ENCODE peak calls at places on chromosome 4, in five cellular contexts. Y is epithelial cell of esophagus, S is BE2C, T is GM12865, D is fibroblast of lung. G is an unnamed sample.

GRCh38 chr4:18440527-18441215 is 419.1 kb upstream of the LCORL start:
- DNase-seq in Y (no peak), T (no peak), D (no peak), S (no peak), G (no peak)

GRCh38 chr4:59223292-59223941 is 1976.7 kb upstream of the ADGRL3 start:
- DNase-seq in Y (no peak), S (no peak), D (no peak), T (no peak), G (no peak)

GRCh38 chr4:48141048-48141447 is 7.0 kb upstream of the TXK start:
- DNase-seq in Y (peak), T (peak), D (peak), S (no peak), G (no peak)

GRCh38 chr4:11743236-11743635 is 314.5 kb upstream of the HS3ST1 start:
- DNase-seq in Y (no peak), S (no peak), D (peak), T (no peak), G (no peak)

GRCh38 chr4:154332681-154333421 is 158.7 kb downstream of the DCHS2 start:
- DNase-seq in S (peak), D (peak), T (peak), Y (peak), G (no peak)

GRCh38 chr4:744212-744841 is 38.7 kb downstream of the PCGF3 start:
- DNase-seq in Y (no peak), T (no peak), D (no peak), S (no peak), G (no peak)

GRCh38 chr4:151672996-151673395 is 87.8 kb downstream of the GATB start:
- DNase-seq in Y (no peak), S (no peak), T (no peak), D (no peak), G (no peak)

GRCh38 chr4:129362685-129363274 is 266.8 kb downstream of the C4orf33 start:
- DNase-seq in S (peak), Y (peak), T (peak), D (peak), G (peak)

GRCh38 chr4:38856524-38857337 is at the start of gene TLR6:
- DNase-seq in D (peak), S (peak), T (peak), Y (peak), G (peak)

GRCh38 chr4:4841156-4841555 is 18.3 kb upstream of the MSX1 start:
- DNase-seq in S (no peak), Y (no peak), T (no peak), D (no peak), G (no peak)

GRCh38 chr4:30073001-30073710 is 647.0 kb upstream of the PCDH7 start:
- DNase-seq in T (no peak), D (no peak), Y (peak), S (no peak), G (no peak)

GRCh38 chr4:98430708-98431403 is 169.7 kb downstream of the RAP1GDS1 start:
- DNase-seq in Y (peak), D (peak), T (no peak), S (no peak), G (no peak)

GRCh38 chr4:109629775-109630174 is 69.7 kb downstream of the MCUB start:
- DNase-seq in Y (no peak), D (no peak), S (no peak), T (no peak), G (no peak)

GRCh38 chr4:87032884-87033533 is 98.2 kb downstream of the AFF1 start:
- DNase-seq in Y (peak), T (no peak), D (peak), S (no peak), G (no peak)

GRCh38 chr4:140764785-140765392 is 8.7 kb upstream of the TBC1D9 start:
- DNase-seq in Y (no peak), D (peak), T (peak), S (no peak), G (no peak)

GRCh38 chr4:153113838-153114105 is 90.5 kb upstream of the TRIM2 start:
- DNase-seq in D (no peak), T (no peak), Y (no peak), S (no peak), G (no peak)

GRCh38 chr4:110088670-110089069 is 109.7 kb downstream of the ELOVL6 start:
- DNase-seq in Y (peak), T (peak), D (peak), S (no peak), G (no peak)

GRCh38 chr4:37722000-37722638 is 35.9 kb upstream of the RELL1 start:
- DNase-seq in T (no peak), Y (no peak), D (no peak), S (no peak), G (no peak)

GRCh38 chr4:37392540-37393255 is 148.2 kb downstream of the NWD2 start:
- DNase-seq in D (peak), Y (peak), S (no peak), T (peak), G (no peak)

GRCh38 chr4:42151568-42152506 is 618 bp downstream of the BEND4 start:
- DNase-seq in T (peak), S (peak), D (no peak), Y (peak), G (peak)

GRCh38 chr4:104394409-104394813 is 100.3 kb downstream of the CXXC4 start:
- DNase-seq in S (peak), T (no peak), D (no peak), Y (no peak), G (no peak)

GRCh38 chr4:102663073-102663472 is 97.7 kb downstream of the MANBA start:
- DNase-seq in T (no peak), S (no peak), D (peak), Y (peak), G (no peak)

GRCh38 chr4:113278324-113278934 is 229.0 kb downstream of the ANK2 start:
- DNase-seq in T (peak), D (peak), S (peak), Y (peak), G (peak)

GRCh38 chr4:5747746-5748365 is 36.9 kb downstream of the EVC start:
- DNase-seq in S (no peak), T (no peak), Y (peak), D (peak), G (no peak)

GRCh38 chr4:41281038-41281634 is 24.4 kb downstream of the UCHL1 start:
- DNase-seq in D (peak), Y (peak), T (peak), S (peak), G (peak)

GRCh38 chr4:6938237-6938636 is 28.6 kb downstream of the TBC1D14 start:
- DNase-seq in S (no peak), T (no peak), Y (no peak), D (no peak), G (no peak)

GRCh38 chr4:6087669-6088068 is 69.4 kb upstream of the C4orf50 start:
- DNase-seq in T (peak), D (peak), S (peak), Y (peak), G (no peak)

GRCh38 chr4:158538911-158539310 is 17.2 kb downstream of the RXFP1 start:
- DNase-seq in T (no peak), D (no peak), S (no peak), Y (no peak), G (no peak)

GRCh38 chr4:176409627-176410026 is 89.9 kb downstream of the SPCS3 start:
- DNase-seq in Y (no peak), S (no peak), D (peak), T (no peak), G (no peak)

GRCh38 chr4:92303621-92304027 is at the start of gene GRID2:
- DNase-seq in Y (peak), S (peak), T (no peak), D (peak), G (peak)
- TF ChIP-seq CTCF in Y (no peak), S (no peak), T (no peak), D (peak), G (no peak)

GRCh38 chr4:88791274-88791673 is 93.6 kb upstream of the NAP1L5 start:
- DNase-seq in Y (peak), S (no peak), D (peak), T (peak), G (no peak)
- TF ChIP-seq CTCF in Y (peak), S (peak), D (peak), T (no peak), G (no peak)

GRCh38 chr4:84258905-84259830 is 239.9 kb downstream of the NKX6-1 start:
- DNase-seq in S (peak), T (peak), D (peak), Y (peak), G (no peak)
- TF ChIP-seq CTCF in S (peak), T (peak), D (peak), Y (peak), G (peak)

GRCh38 chr4:183758006-183758734 is 99.1 kb downstream of the TRAPPC11 start:
- DNase-seq in S (no peak), Y (no peak), D (no peak), T (no peak), G (peak)
- TF ChIP-seq CTCF in S (no peak), Y (peak), D (peak), T (no peak), G (peak)

GRCh38 chr4:121050251-121050650 is 22.1 kb downstream of the NDNF start:
- DNase-seq in T (no peak), D (peak), S (no peak), Y (no peak), G (no peak)
- TF ChIP-seq CTCF in T (no peak), D (peak), S (peak), Y (peak), G (peak)

G was measured in progenitor cell of endocrine pancreas.